ENCODE peak calls at places on chromosomes 4 and X, in eight cellular contexts. One of them, this sample, is unnamed.

GRCh38 chr4:47863486-47863885 is 25.6 kb upstream of the CORIN start:
- DNase-seq in activated CD8-positive, alpha-beta memory T cell treated with anti-CD3 and anti-CD28 coated beads for 24 hours: no peak
- DNase-seq in nephron progenitor cell: no peak
- DNase-seq in prostate gland: no peak
- DNase-seq in T1000: no peak
- DNase-seq in anterior cingulate cortex: no peak
- DNase-seq in activated T-cell treated with anti-CD3 and anti-CD28 coated beads for 48 hours: no peak
- DNase-seq in dorsolateral prefrontal cortex: no peak
- DNase-seq in this sample: no peak

GRCh38 chr4:182604161-182604591 is 313.0 kb downstream of the DCTD start:
- DNase-seq in prostate gland: no peak
- DNase-seq in anterior cingulate cortex: no peak
- DNase-seq in nephron progenitor cell: no peak
- DNase-seq in activated CD8-positive, alpha-beta memory T cell treated with anti-CD3 and anti-CD28 coated beads for 24 hours: no peak
- DNase-seq in activated T-cell treated with anti-CD3 and anti-CD28 coated beads for 48 hours: no peak
- DNase-seq in dorsolateral prefrontal cortex: no peak
- DNase-seq in T1000: no peak
- DNase-seq in this sample: peak; percentile 11

GRCh38 chr4:116387942-116388474 is 697.4 kb downstream of the TRAM1L1 start:
- DNase-seq in activated T-cell treated with anti-CD3 and anti-CD28 coated beads for 48 hours: no peak
- DNase-seq in activated CD8-positive, alpha-beta memory T cell treated with anti-CD3 and anti-CD28 coated beads for 24 hours: no peak
- DNase-seq in nephron progenitor cell: no peak
- DNase-seq in anterior cingulate cortex: no peak
- DNase-seq in T1000: no peak
- DNase-seq in prostate gland: no peak
- DNase-seq in dorsolateral prefrontal cortex: no peak
- DNase-seq in this sample: no peak

GRCh38 chrX:15856580-15856979 is 2.0 kb upstream of the AP1S2 start:
- DNase-seq in nephron progenitor cell: no peak
- DNase-seq in dorsolateral prefrontal cortex: no peak
- DNase-seq in anterior cingulate cortex: no peak
- DNase-seq in prostate gland: no peak
- DNase-seq in T1000: no peak
- DNase-seq in activated T-cell treated with anti-CD3 and anti-CD28 coated beads for 48 hours: no peak
- DNase-seq in activated CD8-positive, alpha-beta memory T cell treated with anti-CD3 and anti-CD28 coated beads for 24 hours: no peak
- DNase-seq in this sample: no peak

GRCh38 chr4:1245481-1246051 is 3.4 kb downstream of the CTBP1 start:
- DNase-seq in nephron progenitor cell: no peak
- DNase-seq in dorsolateral prefrontal cortex: no peak
- DNase-seq in activated CD8-positive, alpha-beta memory T cell treated with anti-CD3 and anti-CD28 coated beads for 24 hours: no peak
- DNase-seq in T1000: no peak
- DNase-seq in prostate gland: no peak
- DNase-seq in anterior cingulate cortex: no peak
- DNase-seq in activated T-cell treated with anti-CD3 and anti-CD28 coated beads for 48 hours: no peak
- DNase-seq in this sample: no peak

GRCh38 chrX:115561605-115562491 is 874 bp downstream of the PLS3 start:
- DNase-seq in activated T-cell treated with anti-CD3 and anti-CD28 coated beads for 48 hours: no peak
- DNase-seq in activated CD8-positive, alpha-beta memory T cell treated with anti-CD3 and anti-CD28 coated beads for 24 hours: no peak
- DNase-seq in T1000: no peak
- DNase-seq in anterior cingulate cortex: peak; percentile 18
- DNase-seq in prostate gland: peak; percentile 10
- DNase-seq in dorsolateral prefrontal cortex: peak; percentile 24
- DNase-seq in nephron progenitor cell: peak; percentile 70
- DNase-seq in this sample: peak; percentile 60

GRCh38 chr4:61199869-61200194 is 294 bp upstream of the ADGRL3 start:
- DNase-seq in activated CD8-positive, alpha-beta memory T cell treated with anti-CD3 and anti-CD28 coated beads for 24 hours: no peak
- DNase-seq in activated T-cell treated with anti-CD3 and anti-CD28 coated beads for 48 hours: no peak
- DNase-seq in prostate gland: no peak
- DNase-seq in T1000: no peak
- DNase-seq in anterior cingulate cortex: no peak
- DNase-seq in nephron progenitor cell: no peak
- DNase-seq in dorsolateral prefrontal cortex: no peak
- DNase-seq in this sample: no peak

GRCh38 chr4:188146618-188147017 is 7.4 kb downstream of the TRIML1 start:
- DNase-seq in activated T-cell treated with anti-CD3 and anti-CD28 coated beads for 48 hours: no peak
- DNase-seq in anterior cingulate cortex: no peak
- DNase-seq in dorsolateral prefrontal cortex: no peak
- DNase-seq in activated CD8-positive, alpha-beta memory T cell treated with anti-CD3 and anti-CD28 coated beads for 24 hours: no peak
- DNase-seq in nephron progenitor cell: no peak
- DNase-seq in prostate gland: no peak
- DNase-seq in T1000: no peak
- DNase-seq in this sample: no peak

GRCh38 chrX:13759152-13759718 is 24.7 kb downstream of the OFD1 start:
- DNase-seq in activated T-cell treated with anti-CD3 and anti-CD28 coated beads for 48 hours: no peak
- DNase-seq in prostate gland: no peak
- DNase-seq in activated CD8-positive, alpha-beta memory T cell treated with anti-CD3 and anti-CD28 coated beads for 24 hours: no peak
- DNase-seq in T1000: no peak
- DNase-seq in dorsolateral prefrontal cortex: no peak
- DNase-seq in nephron progenitor cell: no peak
- DNase-seq in anterior cingulate cortex: no peak
- DNase-seq in this sample: no peak

GRCh38 chrX:16665089-16665488 is 15.1 kb downstream of the S100G start:
- DNase-seq in prostate gland: no peak
- DNase-seq in anterior cingulate cortex: no peak
- DNase-seq in activated T-cell treated with anti-CD3 and anti-CD28 coated beads for 48 hours: no peak
- DNase-seq in dorsolateral prefrontal cortex: no peak
- DNase-seq in activated CD8-positive, alpha-beta memory T cell treated with anti-CD3 and anti-CD28 coated beads for 24 hours: no peak
- DNase-seq in nephron progenitor cell: no peak
- DNase-seq in T1000: no peak
- DNase-seq in this sample: peak; percentile 53

GRCh38 chrX:18899796-18900380 is 84.0 kb downstream of the PHKA2 start:
- DNase-seq in prostate gland: peak; percentile 19
- DNase-seq in activated CD8-positive, alpha-beta memory T cell treated with anti-CD3 and anti-CD28 coated beads for 24 hours: no peak
- DNase-seq in anterior cingulate cortex: peak; percentile 22
- DNase-seq in dorsolateral prefrontal cortex: peak; percentile 48
- DNase-seq in activated T-cell treated with anti-CD3 and anti-CD28 coated beads for 48 hours: no peak
- DNase-seq in T1000: no peak
- DNase-seq in nephron progenitor cell: peak; percentile 21
- DNase-seq in this sample: peak; percentile 10

GRCh38 chr4:181264908-181265307 is 978.3 kb upstream of the TENM3 start:
- DNase-seq in anterior cingulate cortex: no peak
- DNase-seq in activated T-cell treated with anti-CD3 and anti-CD28 coated beads for 48 hours: no peak
- DNase-seq in activated CD8-positive, alpha-beta memory T cell treated with anti-CD3 and anti-CD28 coated beads for 24 hours: no peak
- DNase-seq in prostate gland: no peak
- DNase-seq in nephron progenitor cell: peak; percentile 18
- DNase-seq in dorsolateral prefrontal cortex: no peak
- DNase-seq in T1000: no peak
- DNase-seq in this sample: peak; percentile 29

GRCh38 chr4:20639346-20639745 is 60.9 kb upstream of the PACRGL start:
- DNase-seq in T1000: no peak
- DNase-seq in activated CD8-positive, alpha-beta memory T cell treated with anti-CD3 and anti-CD28 coated beads for 24 hours: no peak
- DNase-seq in anterior cingulate cortex: no peak
- DNase-seq in nephron progenitor cell: no peak
- DNase-seq in prostate gland: peak; percentile 56
- DNase-seq in dorsolateral prefrontal cortex: no peak
- DNase-seq in activated T-cell treated with anti-CD3 and anti-CD28 coated beads for 48 hours: no peak
- DNase-seq in this sample: no peak

GRCh38 chr4:1960170-1960825 is 48.5 kb downstream of the NELFA start:
- DNase-seq in activated T-cell treated with anti-CD3 and anti-CD28 coated beads for 48 hours: no peak
- DNase-seq in T1000: no peak
- DNase-seq in anterior cingulate cortex: no peak
- DNase-seq in activated CD8-positive, alpha-beta memory T cell treated with anti-CD3 and anti-CD28 coated beads for 24 hours: no peak
- DNase-seq in dorsolateral prefrontal cortex: no peak
- DNase-seq in nephron progenitor cell: no peak
- DNase-seq in prostate gland: no peak
- DNase-seq in this sample: peak; percentile 34

GRCh38 chr4:16037901-16038300 is 45.9 kb downstream of the PROM1 start:
- DNase-seq in T1000: no peak
- DNase-seq in activated T-cell treated with anti-CD3 and anti-CD28 coated beads for 48 hours: no peak
- DNase-seq in anterior cingulate cortex: no peak
- DNase-seq in dorsolateral prefrontal cortex: no peak
- DNase-seq in activated CD8-positive, alpha-beta memory T cell treated with anti-CD3 and anti-CD28 coated beads for 24 hours: no peak
- DNase-seq in prostate gland: no peak
- DNase-seq in nephron progenitor cell: no peak
- DNase-seq in this sample: no peak

GRCh38 chr4:145619639-145619996 is 433 bp downstream of the MMAA start:
- DNase-seq in dorsolateral prefrontal cortex: peak; percentile 40
- DNase-seq in nephron progenitor cell: no peak
- DNase-seq in activated T-cell treated with anti-CD3 and anti-CD28 coated beads for 48 hours: peak; percentile 30
- DNase-seq in T1000: no peak
- DNase-seq in activated CD8-positive, alpha-beta memory T cell treated with anti-CD3 and anti-CD28 coated beads for 24 hours: no peak
- DNase-seq in prostate gland: peak; percentile 45
- DNase-seq in anterior cingulate cortex: no peak
- DNase-seq in this sample: peak; percentile 53

GRCh38 chr4:164596318-164596878 is 157.5 kb upstream of the SMIM31 start:
- DNase-seq in activated T-cell treated with anti-CD3 and anti-CD28 coated beads for 48 hours: no peak
- DNase-seq in T1000: no peak
- DNase-seq in activated CD8-positive, alpha-beta memory T cell treated with anti-CD3 and anti-CD28 coated beads for 24 hours: no peak
- DNase-seq in nephron progenitor cell: no peak
- DNase-seq in prostate gland: no peak
- DNase-seq in dorsolateral prefrontal cortex: no peak
- DNase-seq in anterior cingulate cortex: no peak
- DNase-seq in this sample: no peak

GRCh38 chr4:2806392-2807355 is 13.8 kb downstream of the SH3BP2 start:
- DNase-seq in nephron progenitor cell: no peak
- DNase-seq in prostate gland: peak; percentile 77
- DNase-seq in activated CD8-positive, alpha-beta memory T cell treated with anti-CD3 and anti-CD28 coated beads for 24 hours: no peak
- DNase-seq in anterior cingulate cortex: no peak
- DNase-seq in dorsolateral prefrontal cortex: peak; percentile 68
- DNase-seq in T1000: no peak
- DNase-seq in activated T-cell treated with anti-CD3 and anti-CD28 coated beads for 48 hours: no peak
- DNase-seq in this sample: peak; percentile 80

GRCh38 chrX:9888953-9889470 is 78.1 kb upstream of the CLDN34 start:
- DNase-seq in nephron progenitor cell: no peak
- DNase-seq in prostate gland: no peak
- DNase-seq in activated CD8-positive, alpha-beta memory T cell treated with anti-CD3 and anti-CD28 coated beads for 24 hours: no peak
- DNase-seq in anterior cingulate cortex: no peak
- DNase-seq in T1000: no peak
- DNase-seq in dorsolateral prefrontal cortex: no peak
- DNase-seq in activated T-cell treated with anti-CD3 and anti-CD28 coated beads for 48 hours: no peak
- DNase-seq in this sample: no peak

GRCh38 chr4:88102029-88102428 is 56.4 kb downstream of the ABCG2 start:
- DNase-seq in activated T-cell treated with anti-CD3 and anti-CD28 coated beads for 48 hours: no peak
- DNase-seq in anterior cingulate cortex: no peak
- DNase-seq in nephron progenitor cell: no peak
- DNase-seq in dorsolateral prefrontal cortex: no peak
- DNase-seq in activated CD8-positive, alpha-beta memory T cell treated with anti-CD3 and anti-CD28 coated beads for 24 hours: no peak
- DNase-seq in prostate gland: no peak
- DNase-seq in T1000: no peak
- DNase-seq in this sample: no peak

GRCh38 chrX:100864967-100865366 is 9.2 kb downstream of the NOX1 start:
- DNase-seq in dorsolateral prefrontal cortex: peak; percentile 25
- DNase-seq in T1000: no peak
- DNase-seq in nephron progenitor cell: no peak
- DNase-seq in activated T-cell treated with anti-CD3 and anti-CD28 coated beads for 48 hours: no peak
- DNase-seq in anterior cingulate cortex: no peak
- DNase-seq in activated CD8-positive, alpha-beta memory T cell treated with anti-CD3 and anti-CD28 coated beads for 24 hours: no peak
- DNase-seq in prostate gland: no peak
- DNase-seq in this sample: no peak

GRCh38 chrX:134115270-134115669 is 121.7 kb upstream of the CCDC160 start:
- DNase-seq in T1000: no peak
- DNase-seq in activated T-cell treated with anti-CD3 and anti-CD28 coated beads for 48 hours: no peak
- DNase-seq in prostate gland: no peak
- DNase-seq in anterior cingulate cortex: no peak
- DNase-seq in activated CD8-positive, alpha-beta memory T cell treated with anti-CD3 and anti-CD28 coated beads for 24 hours: no peak
- DNase-seq in nephron progenitor cell: no peak
- DNase-seq in dorsolateral prefrontal cortex: no peak
- DNase-seq in this sample: no peak

This sample was measured in cardiac muscle cell.